ENCODE peak calls at places on chromosomes 7 and 10, in seven cellular contexts. One of them, this sample, is unnamed.

GRCh38 chr7:72335561-72336381 is 76.4 kb downstream of the CALN1 start:
- DNase-seq in activated naive CD8-positive, alpha-beta T cell treated with anti-CD3 and anti-CD28 coated beads, Interleukin-2, amount 50 U/mL, for 24 hours: no peak
- DNase-seq in fibroblast of the aortic adventitia: no peak
- DNase-seq in activated CD4-positive, alpha-beta T cell treated with anti-CD3 and anti-CD28 coated beads, Interleukin-2, amount 50 U/mL, for 4 hours: no peak
- DNase-seq in CD4-positive, alpha-beta T cell: no peak
- DNase-seq in Daoy: no peak
- DNase-seq in T follicular helper cell: no peak
- DNase-seq in this sample: no peak

GRCh38 chr7:32161708-32162107 is 91.5 kb upstream of the PDE1C start:
- DNase-seq in activated naive CD8-positive, alpha-beta T cell treated with anti-CD3 and anti-CD28 coated beads, Interleukin-2, amount 50 U/mL, for 24 hours: no peak
- DNase-seq in fibroblast of the aortic adventitia: peak
- DNase-seq in activated CD4-positive, alpha-beta T cell treated with anti-CD3 and anti-CD28 coated beads, Interleukin-2, amount 50 U/mL, for 4 hours: no peak
- DNase-seq in CD4-positive, alpha-beta T cell: no peak
- DNase-seq in Daoy: peak
- DNase-seq in T follicular helper cell: no peak
- DNase-seq in this sample: no peak

GRCh38 chr7:75808106-75808505 is 5.5 kb downstream of the CCL24 start:
- DNase-seq in activated naive CD8-positive, alpha-beta T cell treated with anti-CD3 and anti-CD28 coated beads, Interleukin-2, amount 50 U/mL, for 24 hours: no peak
- DNase-seq in fibroblast of the aortic adventitia: no peak
- DNase-seq in activated CD4-positive, alpha-beta T cell treated with anti-CD3 and anti-CD28 coated beads, Interleukin-2, amount 50 U/mL, for 4 hours: no peak
- DNase-seq in CD4-positive, alpha-beta T cell: no peak
- DNase-seq in Daoy: no peak
- DNase-seq in T follicular helper cell: no peak
- DNase-seq in this sample: no peak

GRCh38 chr7:49324707-49325106 is 400.4 kb downstream of the CDC14C start:
- DNase-seq in activated naive CD8-positive, alpha-beta T cell treated with anti-CD3 and anti-CD28 coated beads, Interleukin-2, amount 50 U/mL, for 24 hours: no peak
- DNase-seq in fibroblast of the aortic adventitia: peak
- DNase-seq in activated CD4-positive, alpha-beta T cell treated with anti-CD3 and anti-CD28 coated beads, Interleukin-2, amount 50 U/mL, for 4 hours: no peak
- DNase-seq in CD4-positive, alpha-beta T cell: no peak
- DNase-seq in Daoy: peak
- DNase-seq in T follicular helper cell: no peak
- DNase-seq in this sample: no peak

GRCh38 chr10:34723746-34724145 is 91.3 kb downstream of the PARD3 start:
- DNase-seq in activated naive CD8-positive, alpha-beta T cell treated with anti-CD3 and anti-CD28 coated beads, Interleukin-2, amount 50 U/mL, for 24 hours: no peak
- DNase-seq in fibroblast of the aortic adventitia: peak
- DNase-seq in activated CD4-positive, alpha-beta T cell treated with anti-CD3 and anti-CD28 coated beads, Interleukin-2, amount 50 U/mL, for 4 hours: no peak
- DNase-seq in CD4-positive, alpha-beta T cell: no peak
- DNase-seq in Daoy: peak
- DNase-seq in T follicular helper cell: no peak
- DNase-seq in this sample: peak

GRCh38 chr7:83655951-83656556 is 7.1 kb upstream of the SEMA3E start:
- DNase-seq in activated naive CD8-positive, alpha-beta T cell treated with anti-CD3 and anti-CD28 coated beads, Interleukin-2, amount 50 U/mL, for 24 hours: no peak
- DNase-seq in fibroblast of the aortic adventitia: peak
- DNase-seq in activated CD4-positive, alpha-beta T cell treated with anti-CD3 and anti-CD28 coated beads, Interleukin-2, amount 50 U/mL, for 4 hours: no peak
- DNase-seq in CD4-positive, alpha-beta T cell: no peak
- DNase-seq in Daoy: peak
- DNase-seq in T follicular helper cell: no peak
- DNase-seq in this sample: peak

GRCh38 chr7:23211542-23211941 is 29.7 kb downstream of the NUP42 start:
- DNase-seq in activated naive CD8-positive, alpha-beta T cell treated with anti-CD3 and anti-CD28 coated beads, Interleukin-2, amount 50 U/mL, for 24 hours: no peak
- DNase-seq in fibroblast of the aortic adventitia: no peak
- DNase-seq in activated CD4-positive, alpha-beta T cell treated with anti-CD3 and anti-CD28 coated beads, Interleukin-2, amount 50 U/mL, for 4 hours: no peak
- DNase-seq in CD4-positive, alpha-beta T cell: no peak
- DNase-seq in Daoy: no peak
- DNase-seq in T follicular helper cell: no peak
- DNase-seq in this sample: no peak

GRCh38 chr7:133619491-133619890 is 366.6 kb downstream of the EXOC4 start:
- DNase-seq in activated naive CD8-positive, alpha-beta T cell treated with anti-CD3 and anti-CD28 coated beads, Interleukin-2, amount 50 U/mL, for 24 hours: no peak
- DNase-seq in fibroblast of the aortic adventitia: no peak
- DNase-seq in activated CD4-positive, alpha-beta T cell treated with anti-CD3 and anti-CD28 coated beads, Interleukin-2, amount 50 U/mL, for 4 hours: no peak
- DNase-seq in CD4-positive, alpha-beta T cell: no peak
- DNase-seq in Daoy: no peak
- DNase-seq in T follicular helper cell: no peak
- DNase-seq in this sample: no peak

GRCh38 chr10:17175551-17175950 is 25.9 kb downstream of the TRDMT1 start:
- DNase-seq in activated naive CD8-positive, alpha-beta T cell treated with anti-CD3 and anti-CD28 coated beads, Interleukin-2, amount 50 U/mL, for 24 hours: peak
- DNase-seq in fibroblast of the aortic adventitia: peak
- DNase-seq in activated CD4-positive, alpha-beta T cell treated with anti-CD3 and anti-CD28 coated beads, Interleukin-2, amount 50 U/mL, for 4 hours: no peak
- DNase-seq in CD4-positive, alpha-beta T cell: no peak
- DNase-seq in Daoy: peak
- DNase-seq in T follicular helper cell: no peak
- DNase-seq in this sample: no peak

GRCh38 chr7:124840435-124840834 is 74.8 kb upstream of the GPR37 start:
- DNase-seq in activated naive CD8-positive, alpha-beta T cell treated with anti-CD3 and anti-CD28 coated beads, Interleukin-2, amount 50 U/mL, for 24 hours: no peak
- DNase-seq in fibroblast of the aortic adventitia: no peak
- DNase-seq in activated CD4-positive, alpha-beta T cell treated with anti-CD3 and anti-CD28 coated beads, Interleukin-2, amount 50 U/mL, for 4 hours: no peak
- DNase-seq in CD4-positive, alpha-beta T cell: no peak
- DNase-seq in Daoy: no peak
- DNase-seq in T follicular helper cell: no peak
- DNase-seq in this sample: no peak

GRCh38 chr10:3631709-3632330 is 153.2 kb downstream of the KLF6 start:
- DNase-seq in activated naive CD8-positive, alpha-beta T cell treated with anti-CD3 and anti-CD28 coated beads, Interleukin-2, amount 50 U/mL, for 24 hours: no peak
- DNase-seq in fibroblast of the aortic adventitia: peak
- DNase-seq in activated CD4-positive, alpha-beta T cell treated with anti-CD3 and anti-CD28 coated beads, Interleukin-2, amount 50 U/mL, for 4 hours: no peak
- DNase-seq in CD4-positive, alpha-beta T cell: no peak
- DNase-seq in Daoy: no peak
- DNase-seq in T follicular helper cell: no peak
- DNase-seq in this sample: no peak

GRCh38 chr7:41656357-41656756 is 46.5 kb downstream of the INHBA start:
- DNase-seq in activated naive CD8-positive, alpha-beta T cell treated with anti-CD3 and anti-CD28 coated beads, Interleukin-2, amount 50 U/mL, for 24 hours: no peak
- DNase-seq in fibroblast of the aortic adventitia: peak
- DNase-seq in activated CD4-positive, alpha-beta T cell treated with anti-CD3 and anti-CD28 coated beads, Interleukin-2, amount 50 U/mL, for 4 hours: no peak
- DNase-seq in CD4-positive, alpha-beta T cell: no peak
- DNase-seq in Daoy: peak
- DNase-seq in T follicular helper cell: no peak
- DNase-seq in this sample: no peak

GRCh38 chr10:89502556-89502955 is 32.8 kb downstream of the SLC16A12 start:
- DNase-seq in activated naive CD8-positive, alpha-beta T cell treated with anti-CD3 and anti-CD28 coated beads, Interleukin-2, amount 50 U/mL, for 24 hours: no peak
- DNase-seq in fibroblast of the aortic adventitia: peak
- DNase-seq in activated CD4-positive, alpha-beta T cell treated with anti-CD3 and anti-CD28 coated beads, Interleukin-2, amount 50 U/mL, for 4 hours: no peak
- DNase-seq in CD4-positive, alpha-beta T cell: no peak
- DNase-seq in Daoy: no peak
- DNase-seq in T follicular helper cell: no peak
- DNase-seq in this sample: no peak

GRCh38 chr10:132875435-132875834 is 66.9 kb downstream of the CFAP46 start:
- DNase-seq in activated naive CD8-positive, alpha-beta T cell treated with anti-CD3 and anti-CD28 coated beads, Interleukin-2, amount 50 U/mL, for 24 hours: no peak
- DNase-seq in fibroblast of the aortic adventitia: no peak
- DNase-seq in activated CD4-positive, alpha-beta T cell treated with anti-CD3 and anti-CD28 coated beads, Interleukin-2, amount 50 U/mL, for 4 hours: no peak
- DNase-seq in CD4-positive, alpha-beta T cell: no peak
- DNase-seq in Daoy: no peak
- DNase-seq in T follicular helper cell: no peak
- DNase-seq in this sample: no peak

GRCh38 chr10:102595293-102595692 is 49.0 kb upstream of the TRIM8 start:
- DNase-seq in activated naive CD8-positive, alpha-beta T cell treated with anti-CD3 and anti-CD28 coated beads, Interleukin-2, amount 50 U/mL, for 24 hours: no peak
- DNase-seq in fibroblast of the aortic adventitia: no peak
- DNase-seq in activated CD4-positive, alpha-beta T cell treated with anti-CD3 and anti-CD28 coated beads, Interleukin-2, amount 50 U/mL, for 4 hours: no peak
- DNase-seq in CD4-positive, alpha-beta T cell: no peak
- DNase-seq in Daoy: no peak
- DNase-seq in T follicular helper cell: no peak
- DNase-seq in this sample: no peak

GRCh38 chr10:96664563-96664962 is 55.8 kb downstream of the PIK3AP1 start:
- DNase-seq in activated naive CD8-positive, alpha-beta T cell treated with anti-CD3 and anti-CD28 coated beads, Interleukin-2, amount 50 U/mL, for 24 hours: no peak
- DNase-seq in fibroblast of the aortic adventitia: no peak
- DNase-seq in activated CD4-positive, alpha-beta T cell treated with anti-CD3 and anti-CD28 coated beads, Interleukin-2, amount 50 U/mL, for 4 hours: no peak
- DNase-seq in CD4-positive, alpha-beta T cell: no peak
- DNase-seq in Daoy: no peak
- DNase-seq in T follicular helper cell: no peak
- DNase-seq in this sample: peak

GRCh38 chr7:64655811-64656210 is 10.1 kb upstream of the ZNF107 start:
- DNase-seq in activated naive CD8-positive, alpha-beta T cell treated with anti-CD3 and anti-CD28 coated beads, Interleukin-2, amount 50 U/mL, for 24 hours: no peak
- DNase-seq in fibroblast of the aortic adventitia: no peak
- DNase-seq in activated CD4-positive, alpha-beta T cell treated with anti-CD3 and anti-CD28 coated beads, Interleukin-2, amount 50 U/mL, for 4 hours: no peak
- DNase-seq in CD4-positive, alpha-beta T cell: no peak
- DNase-seq in Daoy: no peak
- DNase-seq in T follicular helper cell: no peak
- DNase-seq in this sample: no peak

GRCh38 chr7:92763636-92764423 is 72.5 kb downstream of the CDK6 start:
- DNase-seq in activated naive CD8-positive, alpha-beta T cell treated with anti-CD3 and anti-CD28 coated beads, Interleukin-2, amount 50 U/mL, for 24 hours: no peak
- DNase-seq in fibroblast of the aortic adventitia: peak
- DNase-seq in activated CD4-positive, alpha-beta T cell treated with anti-CD3 and anti-CD28 coated beads, Interleukin-2, amount 50 U/mL, for 4 hours: no peak
- DNase-seq in CD4-positive, alpha-beta T cell: no peak
- DNase-seq in Daoy: peak
- DNase-seq in T follicular helper cell: no peak
- DNase-seq in this sample: no peak

GRCh38 chr10:35191523-35191922 is 64.9 kb downstream of the CREM start:
- DNase-seq in activated naive CD8-positive, alpha-beta T cell treated with anti-CD3 and anti-CD28 coated beads, Interleukin-2, amount 50 U/mL, for 24 hours: no peak
- DNase-seq in fibroblast of the aortic adventitia: no peak
- DNase-seq in activated CD4-positive, alpha-beta T cell treated with anti-CD3 and anti-CD28 coated beads, Interleukin-2, amount 50 U/mL, for 4 hours: no peak
- DNase-seq in CD4-positive, alpha-beta T cell: no peak
- DNase-seq in Daoy: no peak
- DNase-seq in T follicular helper cell: no peak
- DNase-seq in this sample: no peak

GRCh38 chr10:70324341-70324861 is 40.6 kb upstream of the NPFFR1 start:
- DNase-seq in activated naive CD8-positive, alpha-beta T cell treated with anti-CD3 and anti-CD28 coated beads, Interleukin-2, amount 50 U/mL, for 24 hours: peak
- DNase-seq in fibroblast of the aortic adventitia: no peak
- DNase-seq in activated CD4-positive, alpha-beta T cell treated with anti-CD3 and anti-CD28 coated beads, Interleukin-2, amount 50 U/mL, for 4 hours: no peak
- DNase-seq in CD4-positive, alpha-beta T cell: no peak
- DNase-seq in Daoy: no peak
- DNase-seq in T follicular helper cell: no peak
- DNase-seq in this sample: peak

GRCh38 chr10:6228647-6229046 is 25.9 kb downstream of the PFKFB3 start:
- DNase-seq in activated naive CD8-positive, alpha-beta T cell treated with anti-CD3 and anti-CD28 coated beads, Interleukin-2, amount 50 U/mL, for 24 hours: no peak
- DNase-seq in fibroblast of the aortic adventitia: peak
- DNase-seq in activated CD4-positive, alpha-beta T cell treated with anti-CD3 and anti-CD28 coated beads, Interleukin-2, amount 50 U/mL, for 4 hours: no peak
- DNase-seq in CD4-positive, alpha-beta T cell: no peak
- DNase-seq in Daoy: no peak
- DNase-seq in T follicular helper cell: no peak
- DNase-seq in this sample: no peak

GRCh38 chr10:132858121-132859081 is 72.5 kb upstream of the NKX6-2 start:
- DNase-seq in activated naive CD8-positive, alpha-beta T cell treated with anti-CD3 and anti-CD28 coated beads, Interleukin-2, amount 50 U/mL, for 24 hours: no peak
- DNase-seq in fibroblast of the aortic adventitia: no peak
- DNase-seq in activated CD4-positive, alpha-beta T cell treated with anti-CD3 and anti-CD28 coated beads, Interleukin-2, amount 50 U/mL, for 4 hours: no peak
- DNase-seq in CD4-positive, alpha-beta T cell: no peak
- DNase-seq in Daoy: no peak
- DNase-seq in T follicular helper cell: no peak
- DNase-seq in this sample: no peak